ENCODE peak calls at places on chromosome 13, in five cellular contexts. N, X, V, Y and B are unnamed samples.

GRCh38 chr13:27171244-27171829 is at the start of gene USP12:
- DNase-seq in N (no peak), V (peak), X (no peak), Y (peak), B (no peak)

GRCh38 chr13:20128459-20128927 is 32.4 kb downstream of the GJA3 start:
- DNase-seq in Y (no peak), X (no peak), N (no peak), V (no peak), B (no peak)

GRCh38 chr13:102589291-102589822 is 7.4 kb upstream of the TPP2 start:
- DNase-seq in N (no peak), V (no peak), Y (no peak), X (no peak), B (no peak)

GRCh38 chr13:44303681-44304432 is 69.8 kb upstream of the SERP2 start:
- DNase-seq in V (peak), Y (no peak), X (no peak), N (no peak), B (no peak)

GRCh38 chr13:49649244-49649962 is 21.1 kb downstream of the ARL11 start:
- DNase-seq in X (no peak), V (no peak), Y (no peak), N (no peak), B (peak)

GRCh38 chr13:64697226-64697625 is 2532.9 kb downstream of the PCDH9 start:
- DNase-seq in N (no peak), V (no peak), Y (no peak), X (no peak), B (no peak)

GRCh38 chr13:100517135-100517534 is 71.5 kb downstream of the GGACT start:
- DNase-seq in Y (no peak), V (no peak), N (no peak), X (no peak), B (no peak)

GRCh38 chr13:79782541-79783216 is 301.7 kb downstream of the NDFIP2 start:
- DNase-seq in X (no peak), N (no peak), V (no peak), Y (no peak), B (peak)

GRCh38 chr13:96963786-96964475 is 30.3 kb downstream of the OXGR1 start:
- DNase-seq in Y (no peak), N (no peak), V (no peak), X (no peak), B (no peak)

GRCh38 chr13:33105387-33106005 is 89.3 kb downstream of the KL start:
- DNase-seq in X (no peak), V (no peak), N (no peak), Y (no peak), B (no peak)

GRCh38 chr13:85549819-85550218 is 249.4 kb downstream of the SLITRK6 start:
- DNase-seq in X (no peak), V (peak), N (no peak), Y (no peak), B (no peak)

GRCh38 chr13:39536274-39536673 is 66.7 kb downstream of the LHFPL6 start:
- DNase-seq in V (no peak), X (no peak), N (no peak), Y (no peak), B (no peak)